ENCODE peak calls at places on chromosomes 2 and 18, in five cellular contexts. One of them, this sample, is unnamed.

GRCh38 chr2:241751152-241751551 is 16.7 kb downstream of the D2HGDH start:
- DNase-seq in T1000: no peak
- DNase-seq in nucleus accumbens: no peak
- DNase-seq in kidney tubule cell: no peak
- DNase-seq in heart right ventricle: no peak
- DNase-seq in this sample: no peak

GRCh38 chr2:120391905-120392665 is 46.1 kb downstream of the INHBB start:
- DNase-seq in T1000: no peak
- DNase-seq in nucleus accumbens: no peak
- DNase-seq in kidney tubule cell: no peak
- DNase-seq in heart right ventricle: no peak
- DNase-seq in this sample: no peak

GRCh38 chr2:235092433-235092832 is 140.6 kb downstream of the SH3BP4 start:
- DNase-seq in T1000: no peak
- DNase-seq in nucleus accumbens: no peak
- DNase-seq in kidney tubule cell: no peak
- DNase-seq in heart right ventricle: no peak
- DNase-seq in this sample: no peak

GRCh38 chr18:80145191-80145799 is 36.2 kb downstream of the ADNP2 start:
- DNase-seq in T1000: no peak
- DNase-seq in nucleus accumbens: no peak
- DNase-seq in kidney tubule cell: no peak
- DNase-seq in heart right ventricle: no peak
- DNase-seq in this sample: no peak

GRCh38 chr2:205774028-205774427 is 91.7 kb downstream of the NRP2 start:
- DNase-seq in T1000: no peak
- DNase-seq in nucleus accumbens: no peak
- DNase-seq in kidney tubule cell: no peak
- DNase-seq in heart right ventricle: no peak
- DNase-seq in this sample: no peak

GRCh38 chr2:42049411-42050349 is 1.9 kb downstream of the PKDCC start:
- DNase-seq in T1000: no peak
- DNase-seq in nucleus accumbens: no peak
- DNase-seq in kidney tubule cell: no peak
- DNase-seq in heart right ventricle: no peak
- DNase-seq in this sample: no peak

GRCh38 chr2:158893057-158893456 is 75.4 kb upstream of the TANC1 start:
- DNase-seq in T1000: no peak
- DNase-seq in nucleus accumbens: no peak
- DNase-seq in kidney tubule cell: no peak
- DNase-seq in heart right ventricle: no peak
- DNase-seq in this sample: no peak

GRCh38 chr18:39564716-39565115 is 1999.1 kb upstream of the CELF4 start:
- DNase-seq in T1000: no peak
- DNase-seq in nucleus accumbens: no peak
- DNase-seq in kidney tubule cell: no peak
- DNase-seq in heart right ventricle: no peak
- DNase-seq in this sample: no peak

GRCh38 chr2:158533009-158533408 is 76.3 kb downstream of the PKP4 start:
- DNase-seq in T1000: no peak
- DNase-seq in nucleus accumbens: no peak
- DNase-seq in kidney tubule cell: no peak
- DNase-seq in heart right ventricle: no peak
- DNase-seq in this sample: no peak

GRCh38 chr18:63540131-63540530 is 2.0 kb upstream of the SERPINB12 start:
- DNase-seq in T1000: no peak
- DNase-seq in nucleus accumbens: no peak
- DNase-seq in kidney tubule cell: no peak
- DNase-seq in heart right ventricle: no peak
- DNase-seq in this sample: no peak

GRCh38 chr2:9244985-9245544 is 38.5 kb downstream of the ASAP2 start:
- DNase-seq in T1000: no peak
- DNase-seq in nucleus accumbens: no peak
- DNase-seq in kidney tubule cell: no peak
- DNase-seq in heart right ventricle: no peak
- DNase-seq in this sample: no peak

GRCh38 chr2:54579682-54580349 is 123.7 kb downstream of the SPTBN1 start:
- DNase-seq in T1000: no peak
- DNase-seq in nucleus accumbens: no peak
- DNase-seq in kidney tubule cell: peak
- DNase-seq in heart right ventricle: no peak
- DNase-seq in this sample: no peak

GRCh38 chr2:85648619-85649018 is 19.4 kb downstream of the SFTPB start:
- DNase-seq in T1000: no peak
- DNase-seq in nucleus accumbens: no peak
- DNase-seq in kidney tubule cell: peak
- DNase-seq in heart right ventricle: no peak
- DNase-seq in this sample: no peak

GRCh38 chr2:24917086-24917485 is 3.0 kb downstream of the ADCY3 start:
- DNase-seq in T1000: no peak
- DNase-seq in nucleus accumbens: no peak
- DNase-seq in kidney tubule cell: no peak
- DNase-seq in heart right ventricle: no peak
- DNase-seq in this sample: no peak

GRCh38 chr2:124250433-124250832 is 225.3 kb downstream of the CNTNAP5 start:
- DNase-seq in T1000: no peak
- DNase-seq in nucleus accumbens: no peak
- DNase-seq in kidney tubule cell: no peak
- DNase-seq in heart right ventricle: no peak
- DNase-seq in this sample: no peak

GRCh38 chr2:195543902-195544894 is 112.8 kb upstream of the SLC39A10 start:
- DNase-seq in T1000: no peak
- DNase-seq in nucleus accumbens: no peak
- DNase-seq in kidney tubule cell: peak
- DNase-seq in heart right ventricle: no peak
- DNase-seq in this sample: no peak